ENCODE peak calls at places on chromosome 19, in four cellular contexts. I, P, E and S are unnamed samples.

GRCh38 chr19:50329146-50329925 is at the start of gene KCNC3:
- DNase-seq in I (no peak), P (peak), E (peak), S (peak)

GRCh38 chr19:20162821-20163220 is 4.2 kb upstream of the ZNF486 start:
- DNase-seq in I (no peak), P (no peak), E (no peak), S (no peak)

GRCh38 chr19:54137913-54138776 is 583 bp downstream of the CNOT3 start:
- DNase-seq in I (no peak), P (no peak), E (no peak), S (no peak)

GRCh38 chr19:37778613-37779138 is 710 bp downstream of the ZNF573 start:
- DNase-seq in I (no peak), P (no peak), E (peak), S (no peak)

GRCh38 chr19:13938361-13939027 is at the start of gene PODNL1:
- DNase-seq in I (no peak), P (peak), E (peak), S (no peak)

GRCh38 chr19:17648097-17648660 is 40.0 kb downstream of the UNC13A start:
- DNase-seq in I (no peak), P (no peak), E (no peak), S (no peak)

GRCh38 chr19:459724-460511 is 915 bp downstream of the SHC2 start:
- DNase-seq in I (no peak), P (peak), E (peak), S (peak)

GRCh38 chr19:52734340-52734892 is 428 bp downstream of the ZNF611 start:
- DNase-seq in I (no peak), P (no peak), E (peak), S (peak)

GRCh38 chr19:18417250-18418033 is 1.8 kb upstream of the SSBP4 start:
- DNase-seq in I (no peak), P (no peak), E (peak), S (peak)

GRCh38 chr19:55369651-55370304 is 485 bp downstream of the IL11 start:
- DNase-seq in I (no peak), P (no peak), E (peak), S (peak)

GRCh38 chr19:31639306-31639705 is 290.1 kb upstream of the TSHZ3 start:
- DNase-seq in I (no peak), P (no peak), E (no peak), S (no peak)

GRCh38 chr19:14167013-14167593 is 30.7 kb upstream of the ASF1B start:
- DNase-seq in I (no peak), P (no peak), E (no peak), S (no peak)

GRCh38 chr19:54364775-54365257 is at the start of gene LAIR1:
- DNase-seq in I (no peak), P (no peak), E (no peak), S (no peak)

DNA sequence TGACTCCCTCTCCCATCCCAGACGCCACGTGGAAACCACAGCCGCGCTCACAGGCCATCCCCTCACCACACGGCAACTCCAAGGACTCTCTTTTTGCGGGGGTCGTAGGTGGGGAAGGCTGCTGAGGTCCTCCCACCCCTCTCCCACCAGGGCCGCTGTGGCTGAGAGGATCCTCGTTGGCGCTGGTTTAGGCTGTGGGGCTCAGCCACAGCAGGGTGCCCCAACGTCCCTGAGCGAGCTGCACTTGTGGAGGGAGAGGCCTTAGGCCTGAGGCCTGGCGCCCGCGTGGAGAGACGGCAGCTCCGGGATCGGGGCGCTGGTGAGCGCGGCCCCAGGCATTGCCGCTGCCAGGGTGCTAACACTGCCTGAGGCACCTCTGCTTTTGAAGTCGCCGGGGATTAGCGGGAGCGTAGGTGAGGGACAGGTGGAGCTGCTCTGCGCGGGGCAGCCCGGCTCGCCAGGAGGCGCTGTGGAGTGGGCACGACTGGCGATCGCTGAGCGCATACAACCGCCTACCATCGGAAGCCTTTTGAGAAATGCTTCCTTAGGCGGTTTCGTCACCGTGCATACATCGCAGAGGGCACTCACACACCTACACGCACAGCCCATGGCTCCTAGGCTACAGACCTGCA is 9.0 kb downstream of the ZSCAN1 start:
- DNase-seq in I (no peak), P (no peak), E (no peak), S (no peak)
- TF ChIP-seq CTCF in I (no peak), P (no peak), E (no peak), S (no peak)

DNA sequence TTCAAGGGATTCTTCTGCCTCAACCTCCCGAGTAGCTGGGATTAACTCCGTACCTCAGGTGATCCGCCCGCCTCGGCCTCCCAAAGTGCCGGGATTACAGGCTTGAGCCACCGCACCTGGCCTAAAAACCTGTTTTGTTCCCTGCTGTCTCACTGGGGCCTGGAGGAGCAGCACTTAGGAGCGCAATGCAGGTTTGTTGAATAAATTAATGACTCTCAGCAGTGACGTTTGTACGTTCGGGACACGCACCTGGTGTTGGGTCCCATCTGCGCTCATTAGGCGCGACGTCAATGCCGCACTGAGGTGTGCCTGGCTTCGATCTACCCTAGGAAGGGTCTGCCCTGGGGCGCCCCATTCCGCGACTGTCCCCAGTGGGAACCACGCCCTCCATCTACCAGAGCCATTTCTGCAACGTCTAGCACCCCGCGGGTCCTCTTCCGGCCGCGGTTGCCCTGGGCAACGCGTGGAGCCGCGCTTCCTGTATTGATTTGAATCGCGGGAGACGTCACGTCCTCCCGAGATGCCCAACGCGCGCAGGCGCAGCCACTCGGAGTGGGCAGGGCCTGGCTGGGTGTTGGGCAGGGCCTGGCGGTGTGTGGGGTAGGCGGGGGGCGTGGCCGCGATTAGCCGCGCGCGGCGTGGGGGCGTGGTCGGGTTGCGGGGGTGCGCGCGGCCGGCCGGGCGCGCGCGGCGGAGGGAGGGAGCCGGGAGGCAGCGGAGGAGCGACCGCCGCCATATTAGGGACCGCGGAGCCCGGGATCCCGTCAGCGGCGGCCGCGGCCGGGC is at the start of gene FZR1:
- DNase-seq in I (peak), P (peak), E (peak), S (peak)
- TF ChIP-seq CTCF in I (no peak), P (no peak), E (no peak), S (no peak)

DNA sequence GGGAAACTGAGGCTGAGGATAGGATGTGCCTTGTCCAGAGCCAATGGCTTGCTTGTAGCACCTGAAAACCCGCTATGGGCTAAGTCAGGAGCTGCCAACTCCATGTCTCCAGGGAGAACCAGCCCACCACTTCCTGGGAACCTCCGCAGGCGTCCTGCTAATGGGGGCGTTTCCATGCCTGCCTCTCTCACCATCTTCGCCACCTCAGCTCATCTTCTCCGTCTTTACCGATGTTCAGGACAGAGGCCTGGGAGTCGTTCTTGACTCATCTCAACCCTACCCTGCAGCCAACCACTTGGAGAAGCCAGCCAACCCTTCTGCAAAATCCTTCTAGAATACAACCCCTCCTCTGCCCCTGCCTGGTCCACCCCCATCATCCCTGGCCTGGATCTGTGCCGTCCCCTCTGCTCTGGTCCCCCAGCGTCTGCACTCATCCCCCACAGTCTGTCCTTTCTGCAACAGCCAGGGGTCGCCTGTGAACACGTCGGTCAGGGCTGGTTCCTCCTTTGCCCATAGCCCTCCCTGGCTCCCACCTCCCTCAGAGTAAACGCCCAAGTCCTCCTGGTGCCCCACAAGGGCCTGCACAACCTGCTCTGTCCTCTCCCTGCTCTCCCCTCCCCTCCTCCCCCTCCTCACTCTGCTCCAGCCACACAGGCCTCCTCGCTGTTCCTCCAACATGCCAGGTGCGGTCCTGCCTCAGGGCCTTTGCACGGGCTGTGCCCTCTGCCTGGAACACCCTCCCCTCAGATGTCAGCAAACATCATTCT is 31.0 kb downstream of the PTPRS start:
- DNase-seq in I (no peak), P (peak), E (peak), S (no peak)
- TF ChIP-seq CTCF in I (no peak), P (no peak), E (peak), S (no peak)

GRCh38 chr19:40236026-40236355 is 9.5 kb upstream of the CCNP start:
- DNase-seq in I (no peak), P (no peak), E (no peak), S (no peak)

GRCh38 chr19:40236366-40236765 is 9.9 kb upstream of the CCNP start:
- DNase-seq in I (no peak), P (no peak), E (no peak), S (no peak)

GRCh38 chr19:40234429-40235237 is 8.1 kb upstream of the CCNP start:
- DNase-seq in I (no peak), P (no peak), E (no peak), S (no peak)

GRCh38 chr19:40233811-40234389 is 7.4 kb upstream of the CCNP start:
- DNase-seq in I (no peak), P (no peak), E (no peak), S (no peak)

DNA sequence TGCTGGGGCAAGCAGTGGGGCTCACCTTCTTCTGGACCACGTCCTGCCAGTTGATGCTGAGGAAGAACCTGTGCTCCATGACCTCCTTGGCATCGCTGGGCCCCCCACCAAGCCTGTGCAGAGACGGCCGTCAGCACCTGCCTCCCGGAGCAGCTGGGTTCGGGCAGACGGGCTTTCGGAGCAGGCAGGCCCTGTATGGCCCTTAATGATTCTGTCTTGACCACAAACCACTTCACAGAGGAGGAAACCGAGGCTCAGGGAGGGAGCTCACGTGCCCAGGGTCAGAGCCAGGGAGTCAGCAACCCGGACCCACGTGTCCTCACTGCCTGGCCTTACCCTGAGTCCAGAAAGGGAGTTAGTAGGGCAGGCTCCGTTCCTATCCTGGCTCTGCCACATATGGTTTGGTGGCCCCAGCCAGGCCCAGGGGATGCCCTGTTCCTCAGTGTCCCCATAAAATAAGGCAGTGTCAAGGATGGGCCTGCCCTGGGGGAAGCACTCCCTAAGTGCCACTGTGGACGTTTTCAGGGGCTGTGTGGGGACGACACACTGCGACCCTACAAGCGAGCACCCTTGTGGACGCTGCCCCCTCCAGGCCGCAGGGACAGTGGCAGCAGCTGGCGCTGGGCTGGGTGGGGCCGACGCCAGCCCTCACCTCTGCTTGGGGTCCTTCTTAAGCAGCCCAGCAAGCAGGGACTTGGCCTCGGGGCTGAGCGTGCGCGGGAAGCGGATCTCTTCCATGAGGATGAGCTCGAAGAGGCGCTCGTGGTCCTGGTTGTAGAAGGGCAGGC is 8.9 kb upstream of the CCNP start:
- DNase-seq in I (no peak), P (no peak), E (no peak), S (no peak)
- TF ChIP-seq CTCF in I (no peak), P (no peak), E (no peak), S (no peak)

GRCh38 chr19:10835754-10836477 is at the start of gene TMED1:
- DNase-seq in I (peak), P (peak), E (peak), S (peak)
- TF ChIP-seq CTCF in I (no peak), P (peak), E (peak), S (no peak)